ENCODE peak calls at places on chromosomes 1 and 21, in six cellular contexts. L is heart left ventricle, X is BJ, R is tibial artery, H is heart right ventricle, F is lower lobe of right lung. M is an unnamed sample.

GRCh38 chr21:15543473-15543872 is 186.3 kb upstream of the USP25 start:
- DNase-seq in L (no peak), X (no peak), R (no peak), H (no peak), F (no peak), M (no peak)

GRCh38 chr1:143698016-143698415 is 273.8 kb downstream of the FAM72C start:
- DNase-seq in L (no peak), X (no peak), R (no peak), H (peak; percentile 5), F (peak; percentile 65), M (peak; percentile 40)

GRCh38 chr1:100359139-100359538 is 6.8 kb downstream of the CDC14A start:
- DNase-seq in L (no peak), X (no peak), R (no peak), H (no peak), F (no peak), M (no peak)

GRCh38 chr1:116769561-116769977 is 15.3 kb downstream of the CD2 start:
- DNase-seq in L (no peak), X (no peak), R (no peak), H (no peak), F (no peak), M (no peak)

GRCh38 chr21:41821756-41822431 is 55.0 kb upstream of the RIPK4 start:
- DNase-seq in L (no peak), X (no peak), R (peak; percentile 54), H (no peak), F (no peak), M (no peak)

GRCh38 chr1:42006093-42006492 is 87.4 kb upstream of the HIVEP3 start:
- DNase-seq in L (no peak), X (no peak), R (no peak), H (no peak), F (no peak), M (no peak)

GRCh38 chr1:155010211-155010918 is 7.8 kb downstream of the ZBTB7B start:
- DNase-seq in L (no peak), X (no peak), R (no peak), H (no peak), F (no peak), M (no peak)

GRCh38 chr1:41439234-41439633 is 45.2 kb downstream of the EDN2 start:
- DNase-seq in L (no peak), X (no peak), R (no peak), H (no peak), F (no peak), M (no peak)

GRCh38 chr1:173478099-173478555 is 992 bp downstream of the PRDX6 start:
- DNase-seq in L (peak; percentile 41), X (no peak), R (peak; percentile 83), H (peak; percentile 62), F (peak; percentile 71), M (peak; percentile 62)

GRCh38 chr1:247437551-247438535 is 20.1 kb downstream of the OR2B11 start:
- DNase-seq in L (no peak), X (no peak), R (no peak), H (no peak), F (no peak), M (no peak)

GRCh38 chr1:167065481-167065880 is 24.7 kb downstream of the GPA33 start:
- DNase-seq in L (no peak), X (no peak), R (no peak), H (no peak), F (no peak), M (no peak)

GRCh38 chr1:39540504-39541031 is 36.0 kb downstream of the PABPC4 start:
- DNase-seq in L (peak; percentile 85), X (no peak), R (peak; percentile 83), H (peak; percentile 67), F (peak; percentile 85), M (no peak)

DNA sequence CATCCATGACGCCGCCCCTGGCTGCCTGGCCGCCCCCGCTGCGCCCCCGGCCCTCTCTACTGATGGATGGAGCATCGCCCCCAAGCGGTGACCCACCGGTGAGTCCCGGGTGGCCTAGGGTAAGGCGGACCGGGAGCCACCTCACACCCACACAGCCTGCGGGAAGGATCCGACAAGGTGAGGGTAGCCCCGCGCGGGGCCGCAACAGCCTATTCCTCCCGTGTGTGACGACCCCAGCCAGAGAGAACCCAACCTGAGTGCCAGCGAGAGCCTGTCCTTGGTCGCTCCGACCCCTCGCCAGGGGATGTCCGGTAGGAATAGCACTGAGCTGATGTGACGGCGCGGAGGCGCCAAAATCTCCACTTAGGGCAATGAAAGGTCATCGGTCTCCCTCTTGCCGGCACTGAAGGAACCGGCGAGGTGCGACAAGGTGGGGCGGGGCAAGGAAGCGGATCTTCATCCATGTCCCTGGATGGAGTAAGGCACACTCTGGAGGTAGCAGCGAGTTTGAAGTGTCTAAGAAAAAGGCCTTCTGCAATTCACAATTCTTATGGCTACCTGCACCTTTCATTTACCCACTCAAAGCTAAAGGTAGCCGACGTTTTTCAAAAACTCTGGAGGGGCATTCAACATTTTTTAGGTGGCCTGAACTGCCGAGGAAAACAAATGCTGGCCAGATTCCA is 19.7 kb upstream of the CHIA start:
- DNase-seq in L (peak; percentile 51), X (no peak), R (no peak), H (no peak), F (no peak), M (no peak)
- H3K4me3 ChIP-seq in L (no peak overlapping the region), X (no peak overlapping the region), R (no peak overlapping the region), H (no peak overlapping the region), F (peak overlapping the region; percentile 14), M (no peak overlapping the region)

DNA sequence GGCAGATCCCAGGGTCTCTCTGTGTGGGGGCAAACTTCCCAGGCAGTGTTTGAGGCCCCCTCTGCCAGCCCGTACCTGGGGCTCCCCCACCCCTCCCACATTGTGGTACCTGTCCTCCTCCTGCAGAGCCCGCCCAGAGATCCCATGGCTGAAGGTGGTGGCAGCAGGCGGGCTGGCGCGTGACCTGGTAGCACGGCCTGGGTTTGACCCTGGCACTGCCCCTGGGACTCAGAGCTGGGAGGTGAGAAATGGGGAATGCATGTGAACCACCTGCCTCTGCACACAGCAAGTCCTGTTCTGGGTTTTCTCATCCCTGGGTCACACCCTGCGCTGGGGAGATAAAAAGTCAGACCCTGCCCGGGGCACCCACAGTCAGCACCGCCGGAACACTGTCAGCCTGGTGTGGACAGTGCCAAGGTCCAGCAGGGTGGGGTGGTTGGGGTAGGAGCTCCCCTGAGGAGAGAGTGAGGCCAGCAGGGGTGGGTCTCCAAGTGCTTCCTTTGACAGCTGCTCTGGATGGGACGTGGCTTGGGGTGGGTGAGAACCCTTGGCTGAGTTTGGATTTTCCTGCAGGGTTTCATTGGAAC is 11.8 kb downstream of the AGRN start:
- DNase-seq in L (no peak), X (no peak), R (no peak), H (no peak), F (no peak), M (no peak)
- H3K36me3 ChIP-seq in L (no peaks in the 10 kb centered on the region), X (peaks cover 8% of the 10 kb centered on the region), R (no peaks in the 10 kb centered on the region), H (no peaks in the 10 kb centered on the region), F (no peaks in the 10 kb centered on the region), M (no peaks in the 10 kb centered on the region)

GRCh38 chr1:6094246-6094645 is 48.6 kb downstream of the KCNAB2 start:
- DNase-seq in L (peak; percentile 48), X (no peak), R (no peak), H (no peak), F (peak; percentile 37), M (peak; percentile 6)

GRCh38 chr1:6096243-6097116 is 50.8 kb downstream of the KCNAB2 start:
- DNase-seq in L (peak; percentile 42), X (no peak), R (no peak), H (no peak), F (peak; percentile 46), M (no peak)

GRCh38 chr1:6094801-6095505 is 49.3 kb downstream of the KCNAB2 start:
- DNase-seq in L (peak; percentile 45), X (no peak), R (no peak), H (no peak), F (peak; percentile 36), M (no peak)

GRCh38 chr1:6097117-6097595 is 51.5 kb downstream of the KCNAB2 start:
- DNase-seq in L (peak; percentile 52), X (no peak), R (no peak), H (no peak), F (peak; percentile 18), M (no peak)

DNA sequence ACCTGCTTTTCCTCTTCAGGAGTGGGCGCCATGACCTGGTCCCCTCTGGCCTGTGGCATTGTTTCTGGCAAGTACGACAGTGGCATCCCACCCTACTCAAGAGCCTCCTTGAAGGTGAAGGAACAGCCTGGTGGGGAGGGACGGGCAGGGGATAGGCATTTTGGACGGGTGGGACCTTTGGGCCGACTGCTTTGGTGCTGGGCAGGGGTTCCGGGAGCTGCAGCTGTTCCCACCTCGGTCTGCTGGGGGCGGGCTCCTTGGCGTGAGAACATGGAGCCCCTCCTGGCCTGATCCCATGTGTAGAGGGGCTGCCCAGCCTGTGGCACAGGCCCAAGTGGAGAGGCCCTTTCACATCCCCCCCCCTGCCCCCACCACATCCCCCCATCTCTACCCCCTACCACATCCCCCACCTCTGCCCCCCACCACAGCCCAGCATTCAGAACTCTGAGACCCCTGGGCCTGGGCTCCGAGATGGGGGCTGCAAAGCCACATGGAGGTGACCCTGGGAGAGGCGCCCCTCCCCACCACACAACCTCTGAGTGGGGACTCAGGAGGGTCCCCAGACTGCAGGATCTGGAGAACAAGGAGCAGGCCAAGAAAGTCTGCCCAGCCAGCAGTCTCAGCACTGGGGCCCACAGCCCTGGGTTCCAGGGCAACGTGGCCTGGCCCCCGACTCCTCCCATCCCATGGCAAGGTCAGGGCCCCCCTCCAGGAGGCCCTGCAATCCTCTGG is 50.0 kb downstream of the KCNAB2 start:
- DNase-seq in L (peak; percentile 37), X (no peak), R (no peak), H (no peak), F (peak; percentile 27), M (no peak)
- TF ChIP-seq CTCF in L (no peak), X (no peak), R (no peak), H (no peak), F (no peak), M (no peak)

GRCh38 chr1:8382608-8383525 is 65.0 kb downstream of the SLC45A1 start:
- DNase-seq in L (no peak), X (no peak), R (peak; percentile 38), H (no peak), F (no peak), M (no peak)
- H3K4me3 ChIP-seq in L (no peak overlapping the region), X (no peak overlapping the region), R (no peak overlapping the region), H (peak overlapping the region; percentile 4), F (no peak overlapping the region), M (no peak overlapping the region)

GRCh38 chr1:35441926-35442579 is 115.2 kb downstream of the KIAA0319L start:
- DNase-seq in L (no peak), X (no peak), R (no peak), H (no peak), F (no peak), M (no peak)
- H3K36me3 ChIP-seq in L (peaks cover 21% of the 10 kb centered on the region), X (peaks cover 17% of the 10 kb centered on the region), R (peaks cover 63% of the 10 kb centered on the region), H (peaks cover 64% of the 10 kb centered on the region), F (peaks cover 95% of the 10 kb centered on the region), M (no peaks in the 10 kb centered on the region)

DNA sequence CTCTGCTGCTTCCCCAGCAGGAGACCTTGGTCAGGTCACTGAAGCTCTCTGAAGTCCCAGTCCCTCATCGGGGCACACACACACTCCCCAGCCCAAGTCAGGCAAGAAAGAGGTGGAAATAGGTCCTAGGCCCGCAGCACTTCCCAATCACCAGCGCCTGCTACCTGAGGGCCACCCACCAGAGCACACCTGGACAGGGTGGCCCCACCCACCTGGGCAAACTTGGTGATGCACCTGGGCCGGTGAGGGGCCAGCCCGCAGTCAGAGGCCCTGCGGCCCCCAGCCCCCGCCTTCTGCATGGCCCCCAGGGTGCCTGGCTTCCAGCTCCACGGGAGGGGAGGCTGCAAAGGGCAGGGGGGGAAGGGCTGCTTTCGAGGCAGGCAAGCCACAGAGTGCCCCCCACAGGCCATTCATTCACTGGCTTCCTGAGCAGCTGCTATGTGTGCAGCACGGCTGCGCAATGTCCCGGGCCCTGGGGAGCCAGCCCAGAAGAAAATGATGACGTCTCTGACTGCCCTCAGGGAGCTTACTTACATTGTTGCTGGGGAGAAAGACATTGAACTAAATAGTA is 4.7 kb downstream of the SH2D5 start:
- DNase-seq in L (no peak), X (no peak), R (no peak), H (no peak), F (no peak), M (no peak)
- TF ChIP-seq CTCF in L (no peak), X (peak; percentile 21), R (no peak), H (no peak), F (no peak), M (no peak)